ENCODE peak calls at places on chromosomes 3 and 15, in four cellular contexts. E is astrocyte of the cerebellum, H is right atrium auricular region, V is NCI-H460. O is an unnamed sample.

GRCh38 chr15:49415638-49416037 is 7.4 kb upstream of the FGF7 start:
- DNase-seq in H (no peak), V (no peak), E (peak; percentile 29), O (peak; percentile 17)

GRCh38 chr3:67646586-67647234 is 7.7 kb downstream of the SUCLG2 start:
- DNase-seq in H (no peak), V (no peak), E (no peak), O (peak; percentile 32)

GRCh38 chr3:143536817-143537535 is 311.3 kb downstream of the SLC9A9 start:
- DNase-seq in V (no peak), E (no peak), H (no peak), O (no peak)

GRCh38 chr3:60325610-60326181 is 925.6 kb downstream of the FHIT start:
- DNase-seq in V (no peak), H (no peak), E (no peak), O (no peak)

GRCh38 chr3:140432176-140432753 is 245.6 kb upstream of the TRIM42 start:
- DNase-seq in V (no peak), E (no peak), H (peak; percentile 32), O (no peak)

GRCh38 chr3:16252988-16253387 is 11.8 kb downstream of the DPH3 start:
- DNase-seq in H (no peak), V (no peak), E (no peak), O (no peak)

GRCh38 chr3:89340431-89340830 is 233.0 kb downstream of the EPHA3 start:
- DNase-seq in H (no peak), E (no peak), V (no peak), O (no peak)

GRCh38 chr15:40357723-40358491 is at the start of gene DISP2:
- DNase-seq in V (peak; percentile 79), E (no peak), H (peak; percentile 76), O (peak; percentile 96)

GRCh38 chr3:67381667-67382272 is 272.6 kb downstream of the SUCLG2 start:
- DNase-seq in H (no peak), V (no peak), E (peak; percentile 16), O (peak; percentile 10)

GRCh38 chr15:64634576-64635485 is 140.6 kb downstream of the RBPMS2 start:
- DNase-seq in V (no peak), E (peak; percentile 32), H (no peak), O (no peak)

GRCh38 chr3:138433892-138434275 is 532 bp upstream of the ESYT3 start:
- DNase-seq in E (no peak), V (no peak), H (no peak), O (no peak)

GRCh38 chr3:40970067-40970466 is 229.2 kb upstream of the CTNNB1 start:
- DNase-seq in E (no peak), H (no peak), V (no peak), O (no peak)

GRCh38 chr3:141047168-141047567 is 4.0 kb upstream of the SPSB4 start:
- DNase-seq in V (no peak), H (no peak), E (no peak), O (no peak)

GRCh38 chr3:154240235-154240634 is 84.1 kb downstream of the DHX36 start:
- DNase-seq in H (no peak), E (no peak), V (no peak), O (no peak)

GRCh38 chr15:36468746-36469145 is 110.7 kb upstream of the CDIN1 start:
- DNase-seq in V (no peak), H (no peak), E (peak; percentile 95), O (no peak)

GRCh38 chr3:87855626-87856025 is 203.2 kb downstream of the CGGBP1 start:
- DNase-seq in V (no peak), E (no peak), H (no peak), O (peak; percentile 4)

GRCh38 chr15:81113204-81113657 is 20.8 kb upstream of the CFAP161 start:
- DNase-seq in V (no peak), H (no peak), E (no peak), O (no peak)

GRCh38 chr15:48559270-48559669 is 86.2 kb downstream of the FBN1 start:
- DNase-seq in V (no peak), E (peak; percentile 71), H (peak; percentile 68), O (peak; percentile 37)

GRCh38 chr3:126937533-126938432 is 45.1 kb upstream of the PLXNA1 start:
- DNase-seq in H (no peak), E (no peak), V (no peak), O (no peak)

GRCh38 chr3:36461588-36461987 is 81.3 kb downstream of the STAC start:
- DNase-seq in V (no peak), E (peak; percentile 53), H (no peak), O (no peak)

GRCh38 chr3:56829543-56829942 is 27.8 kb upstream of the ARHGEF3 start:
- DNase-seq in V (no peak), E (no peak), H (no peak), O (no peak)

GRCh38 chr3:109187390-109187789 is 50.9 kb downstream of the C3orf85 start:
- DNase-seq in E (no peak), H (no peak), V (no peak), O (no peak)

GRCh38 chr15:85623648-85624047 is 171.1 kb downstream of the KLHL25 start:
- DNase-seq in E (no peak), H (no peak), V (no peak), O (no peak)

GRCh38 chr3:151918253-151919029 is 45.0 kb downstream of the SUCNR1 start:
- DNase-seq in H (no peak), E (peak; percentile 47), V (peak; percentile 43), O (peak; percentile 36)

GRCh38 chr3:113287111-113287817 is 75.9 kb downstream of the BOC start:
- DNase-seq in E (peak; percentile 42), H (no peak), V (peak; percentile 44), O (no peak)

GRCh38 chr3:189937302-189938255 is 183.1 kb downstream of the P3H2 start:
- DNase-seq in H (no peak), E (peak; percentile 96), V (peak; percentile 84), O (peak; percentile 51)

GRCh38 chr3:84538597-84538996 is 420.2 kb upstream of the CADM2 start:
- DNase-seq in E (no peak), V (no peak), H (no peak), O (no peak)

GRCh38 chr15:31252386-31252785 is 74.2 kb upstream of the KLF13 start:
- DNase-seq in E (no peak), H (no peak), V (no peak), O (no peak)

GRCh38 chr3:141056716-141057115 is 5.6 kb downstream of the SPSB4 start:
- DNase-seq in V (no peak), H (no peak), E (no peak), O (no peak)

GRCh38 chr15:70248116-70249025 is 150.7 kb upstream of the TLE3 start:
- DNase-seq in V (no peak), E (no peak), H (no peak), O (peak; percentile 40)

GRCh38 chr3:141248064-141248463 is 16.4 kb downstream of the PXYLP1 start:
- DNase-seq in H (no peak), V (no peak), E (no peak), O (no peak)

GRCh38 chr3:24270744-24271143 is 223.9 kb downstream of the THRB start:
- DNase-seq in V (no peak), H (no peak), E (no peak), O (no peak)

GRCh38 chr3:114645392-114645791 is 351.6 kb downstream of the TIGIT start:
- DNase-seq in V (no peak), E (no peak), H (no peak), O (no peak)

GRCh38 chr15:92011611-92012367 is 158.3 kb downstream of the SLCO3A1 start:
- DNase-seq in V (no peak), H (no peak), E (no peak), O (no peak)

GRCh38 chr15:101613130-101614000 is 38.8 kb downstream of the TM2D3 start:
- DNase-seq in H (peak; percentile 74), E (no peak), V (no peak), O (no peak)

GRCh38 chr3:62319570-62320243 is 53.6 kb downstream of the FEZF2 start:
- DNase-seq in V (no peak), E (no peak), H (no peak), O (no peak)

GRCh38 chr3:128180913-128181312 is 27.6 kb downstream of the EEFSEC start:
- DNase-seq in H (no peak), V (no peak), E (no peak), O (no peak)

GRCh38 chr3:8914491-8914890 is 48.8 kb downstream of the RAD18 start:
- DNase-seq in E (no peak), H (no peak), V (no peak), O (no peak)